ENCODE peak calls at places on chromosomes 1 and 21, in six cellular contexts. N, F, T, A, Q and L are unnamed samples.
A peak's percentile ranks its signal among the peaks of the same experiment; 100 is the strongest.

GRCh38 chr1:165129568-165130164 is 226.8 kb downstream of the LMX1A start:
- DNase-seq in N (peak; percentile 51), F (peak; percentile 41), T (no peak), A (peak; percentile 56), Q (peak; percentile 83), L (no peak)

GRCh38 chr1:111571987-111572386 is 47.6 kb upstream of the RAP1A start:
- DNase-seq in N (no peak), F (no peak), T (no peak), A (no peak), Q (no peak), L (no peak)

GRCh38 chr1:158471920-158472319 is at the start of gene OR10R2:
- DNase-seq in N (no peak), F (no peak), T (no peak), A (no peak), Q (no peak), L (no peak)

GRCh38 chr1:39165049-39165448 is 39.4 kb upstream of the MACF1 start:
- DNase-seq in N (no peak), F (no peak), T (no peak), A (no peak), Q (no peak), L (no peak)

GRCh38 chr1:110581637-110582036 is 24.5 kb downstream of the KCNA2 start:
- DNase-seq in N (no peak), F (no peak), T (no peak), A (no peak), Q (no peak), L (no peak)

GRCh38 chr1:34426325-34426896 is 249.7 kb downstream of the C1orf94 start:
- DNase-seq in N (no peak), F (no peak), T (no peak), A (no peak), Q (no peak), L (no peak)

GRCh38 chr1:178183796-178184195 is 89.9 kb downstream of the RASAL2 start:
- DNase-seq in N (no peak), F (no peak), T (no peak), A (no peak), Q (no peak), L (no peak)

GRCh38 chr1:84298336-84298687 is 3.2 kb upstream of the SAMD13 start:
- DNase-seq in N (no peak), F (peak; percentile 88), T (no peak), A (peak; percentile 79), Q (no peak), L (no peak)

GRCh38 chr1:47280142-47280541 is 33.8 kb downstream of the STIL start:
- DNase-seq in N (no peak), F (no peak), T (no peak), A (no peak), Q (no peak), L (no peak)

GRCh38 chr1:227795732-227796131 is 19.7 kb upstream of the PRSS38 start:
- DNase-seq in N (no peak), F (no peak), T (no peak), A (peak; percentile 13), Q (no peak), L (no peak)

GRCh38 chr21:36163780-36164426 is 7.3 kb downstream of the DOP1B start:
- DNase-seq in N (no peak), F (no peak), T (no peak), A (no peak), Q (no peak), L (no peak)

GRCh38 chr1:224433041-224433670 is 1.4 kb downstream of the WDR26 start:
- DNase-seq in N (no peak), F (peak; percentile 53), T (no peak), A (peak; percentile 39), Q (no peak), L (no peak)

DNA sequence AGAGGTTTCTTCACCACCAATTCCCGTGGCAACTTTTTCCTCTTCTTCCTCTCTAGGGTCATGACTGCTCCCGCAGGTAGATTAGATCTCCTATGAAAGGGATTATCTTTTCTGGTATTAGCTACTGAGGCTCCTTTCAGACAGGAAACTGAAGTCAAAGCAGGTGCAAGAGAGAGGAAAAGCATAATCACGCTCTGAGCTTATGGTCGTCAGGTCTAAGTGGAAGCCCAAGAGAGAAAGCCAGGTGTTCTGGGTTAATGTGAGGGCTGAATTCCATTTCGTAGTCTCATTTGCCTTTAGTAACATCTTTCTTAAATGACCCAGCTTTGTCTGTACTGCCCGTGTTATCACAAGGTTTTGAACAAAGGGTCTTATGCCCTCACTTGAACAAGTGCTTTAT is 8.3 kb upstream of the MAP3K21 start:
- DNase-seq in N (no peak), F (no peak), T (no peak), A (no peak), Q (no peak), L (no peak)
- TF ChIP-seq SIN3A in N (no peak), F (no peak), T (no peak), A (no peak), Q (no peak), L (no peak)

GRCh38 chr1:150957666-150958065 is 17.0 kb downstream of the CERS2 start:
- DNase-seq in N (no peak), F (no peak), T (no peak), A (no peak), Q (no peak), L (no peak)

GRCh38 chr1:150955274-150955673 is 19.4 kb downstream of the CERS2 start:
- DNase-seq in N (no peak), F (no peak), T (no peak), A (peak; percentile 4), Q (no peak), L (no peak)

GRCh38 chr1:150960646-150961045 is 14.0 kb downstream of the CERS2 start:
- DNase-seq in N (no peak), F (no peak), T (no peak), A (no peak), Q (no peak), L (no peak)

DNA sequence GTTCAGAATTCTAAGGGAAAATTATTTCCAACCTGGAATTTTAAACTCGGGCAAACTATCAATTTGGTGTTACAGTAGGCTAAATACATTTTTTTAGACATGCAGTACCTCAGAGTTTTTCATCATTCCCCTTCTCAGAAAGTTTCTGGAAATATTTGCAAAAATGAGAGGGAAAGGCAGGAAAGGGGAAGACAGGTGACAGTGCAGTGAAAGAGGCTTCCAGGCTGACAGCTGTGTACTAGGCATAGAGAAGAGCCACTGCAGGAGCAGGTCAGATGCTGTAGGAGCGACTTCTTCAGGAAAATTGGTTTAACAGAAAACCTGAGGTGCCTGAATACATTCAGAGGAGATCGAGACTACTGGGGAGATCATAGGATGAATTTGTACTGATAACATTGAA is 19.9 kb downstream of the CERS2 start:
- DNase-seq in N (no peak), F (no peak), T (no peak), A (no peak), Q (no peak), L (no peak)
- TF ChIP-seq CTCF in N (no peak), F (no peak), T (no peak), A (no peak), Q (no peak), L (no peak)

GRCh38 chr1:221263831-221264767 is 384.9 kb downstream of the HLX start:
- DNase-seq in N (peak; percentile 75), F (peak; percentile 50), T (peak; percentile 5), A (peak; percentile 47), Q (peak; percentile 52), L (peak; percentile 18)
- TF ChIP-seq REST in N (no peak), F (no peak), T (no peak), A (no peak), Q (no peak), L (no peak)

DNA sequence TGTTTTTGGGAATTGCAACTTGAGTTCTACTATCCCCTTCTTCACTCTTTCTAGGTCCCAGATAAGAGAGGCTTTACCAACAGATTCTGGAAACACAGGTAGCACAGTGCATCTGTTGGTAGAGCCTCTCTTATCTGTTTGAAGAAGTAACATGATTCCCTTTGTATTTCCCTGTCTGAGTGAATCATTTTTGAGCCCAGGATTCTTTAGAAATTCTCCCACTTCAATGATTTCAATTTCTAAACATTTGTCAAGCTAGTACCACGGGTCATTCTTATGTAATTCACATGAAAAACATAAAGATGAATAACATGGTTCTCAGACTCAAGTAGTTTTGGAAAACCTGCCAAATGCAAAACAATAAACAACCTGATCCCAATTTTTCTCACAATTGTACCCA is 72.0 kb upstream of the DUSP10 start:
- DNase-seq in N (no peak), F (no peak), T (no peak), A (no peak), Q (no peak), L (no peak)
- TF ChIP-seq SIN3A in N (no peak), F (no peak), T (no peak), A (no peak), Q (no peak), L (no peak)

GRCh38 chr1:207867136-207868081 is 43.5 kb downstream of the CD34 start:
- DNase-seq in N (no peak), F (peak; percentile 22), T (no peak), A (no peak), Q (no peak), L (no peak)
- TF ChIP-seq CTCF in N (no peak), F (no peak), T (no peak), A (no peak), Q (no peak), L (no peak)

DNA sequence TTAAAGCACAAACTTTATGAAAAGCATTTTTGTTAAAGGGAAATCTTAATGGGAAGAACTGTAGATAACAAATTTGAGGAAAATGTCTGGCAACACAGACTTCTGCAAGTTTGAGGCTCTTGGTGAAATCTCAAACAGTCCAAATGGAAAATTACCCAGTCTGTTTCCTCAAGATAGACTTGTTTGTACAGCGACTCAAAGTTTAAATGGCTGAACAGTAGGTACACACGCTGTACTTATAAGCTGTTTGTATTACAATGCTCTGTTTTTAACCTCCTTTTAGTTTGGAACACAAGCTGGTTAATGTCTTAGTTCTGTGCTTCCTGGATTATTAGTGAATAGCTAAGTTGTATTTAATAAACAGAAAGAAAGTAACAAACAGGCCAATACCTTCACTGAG is 217.1 kb downstream of the NFIA start:
- DNase-seq in N (no peak), F (no peak), T (no peak), A (no peak), Q (peak; percentile 60), L (no peak)
- TF ChIP-seq REST in N (no peak), F (no peak), T (no peak), A (no peak), Q (no peak), L (no peak)

GRCh38 chr21:43984905-43985689 is 27.0 kb upstream of the TRAPPC10 start:
- DNase-seq in N (no peak), F (peak; percentile 36), T (no peak), A (no peak), Q (no peak), L (no peak)
- TF ChIP-seq SIN3A in N (no peak), F (no peak), T (no peak), A (no peak), Q (no peak), L (no peak)

GRCh38 chr1:236133802-236134201 is 8.5 kb upstream of the GPR137B start:
- DNase-seq in N (no peak), F (no peak), T (no peak), A (no peak), Q (no peak), L (no peak)
- TF ChIP-seq CTCF in N (no peak), F (no peak), T (no peak), A (no peak), Q (no peak), L (no peak)